ENCODE peak calls at places on chromosomes 1 and 21, in ten cellular contexts. H is SK-N-SH; T is CD8-positive, alpha-beta T cell; D is upper lobe of right lung; S is stomach; Q is small intestine; X is astrocyte; U is DND-41; R is SJSA1; Y is pancreas. A is an unnamed sample. For H3K36me3, the result is how much of the 10 kb centered on the place peaks cover.

GRCh38 chr21:36325373-36326010 is 5.5 kb downstream of the MORC3 start:
- DNase-seq in H (no peak), T (no peak), D (no peak), S (no peak), Q (no peak), X (peak), U (no peak), R (no peak), Y (no peak), A (no peak)

GRCh38 chr1:198186916-198187580 is 30.2 kb downstream of the NEK7 start:
- DNase-seq in H (no peak), T (no peak), D (no peak), S (no peak), Q (peak), X (peak), U (no peak), R (no peak), Y (no peak), A (no peak)

GRCh38 chr21:40053007-40053406 is 185.8 kb downstream of the PCP4 start:
- DNase-seq in H (peak), T (no peak), D (peak), S (no peak), Q (no peak), X (peak), U (no peak), R (no peak), Y (no peak), A (no peak)

GRCh38 chr1:223225481-223225880 is 82.4 kb upstream of the TLR5 start:
- DNase-seq in H (no peak), T (peak), D (no peak), S (no peak), Q (no peak), X (no peak), U (no peak), R (no peak), Y (no peak), A (no peak)

GRCh38 chr1:218402771-218403110 is 57.6 kb downstream of the TGFB2 start:
- DNase-seq in H (no peak), T (no peak), D (no peak), S (no peak), Q (no peak), X (no peak), U (no peak), R (no peak), Y (no peak), A (no peak)

GRCh38 chr1:161763522-161764098 is 2.5 kb upstream of the ATF6 start:
- DNase-seq in H (peak), T (peak), D (no peak), S (peak), Q (peak), X (no peak), U (peak), R (peak), Y (no peak), A (peak)

GRCh38 chr1:105793541-105794146 is 1262.8 kb upstream of the PRMT6 start:
- DNase-seq in H (peak), T (no peak), D (no peak), S (peak), Q (peak), X (no peak), U (peak), R (no peak), Y (peak), A (no peak)

GRCh38 chr1:226728448-226728847 is 10.6 kb downstream of the ITPKB start:
- DNase-seq in H (no peak), T (no peak), D (no peak), S (no peak), Q (no peak), X (no peak), U (no peak), R (no peak), Y (no peak), A (peak)

GRCh38 chr21:27149034-27149433 is 182.1 kb upstream of the ADAMTS5 start:
- DNase-seq in H (no peak), T (no peak), D (no peak), S (no peak), Q (no peak), X (peak), U (no peak), R (peak), Y (no peak), A (no peak)

GRCh38 chr1:14996133-14997050 is 157.2 kb upstream of the TMEM51 start:
- DNase-seq in H (peak), T (no peak), D (no peak), S (no peak), Q (no peak), X (peak), U (no peak), R (peak), Y (no peak), A (no peak)

GRCh38 chr1:154849645-154850131 is 20.4 kb downstream of the KCNN3 start:
- DNase-seq in H (no peak), T (no peak), D (no peak), S (no peak), Q (no peak), X (no peak), U (no peak), R (no peak), Y (no peak), A (no peak)

GRCh38 chr1:156920233-156921052 is at the start of gene LRRC71:
- DNase-seq in H (peak), T (peak), D (peak), S (peak), Q (peak), X (peak), U (no peak), R (peak), Y (peak), A (peak)

GRCh38 chr1:107432108-107432507 is 291.3 kb downstream of the NTNG1 start:
- DNase-seq in H (no peak), T (no peak), D (no peak), S (no peak), Q (no peak), X (no peak), U (no peak), R (no peak), Y (no peak), A (no peak)

GRCh38 chr21:46253610-46254124 is 25.1 kb upstream of the LSS start:
- DNase-seq in H (no peak), T (no peak), D (peak), S (no peak), Q (peak), X (no peak), U (peak), R (no peak), Y (no peak), A (peak)

GRCh38 chr1:3481836-3482589 is 27.5 kb downstream of the ARHGEF16 start:
- DNase-seq in H (no peak), T (no peak), D (no peak), S (peak), Q (peak), X (no peak), U (no peak), R (no peak), Y (no peak), A (no peak)

GRCh38 chr1:180231506-180232420 is 1.7 kb downstream of the LHX4 start:
- DNase-seq in H (peak), T (no peak), D (no peak), S (no peak), Q (peak), X (no peak), U (no peak), R (peak), Y (no peak), A (no peak)

GRCh38 chr1:204725821-204726448 is 40.4 kb upstream of the LRRN2 start:
- DNase-seq in H (no peak), T (no peak), D (no peak), S (no peak), Q (no peak), X (no peak), U (no peak), R (no peak), Y (no peak), A (no peak)

GRCh38 chr1:178055093-178055492 is 38.8 kb upstream of the RASAL2 start:
- DNase-seq in H (peak), T (no peak), D (peak), S (no peak), Q (peak), X (no peak), U (peak), R (peak), Y (no peak), A (no peak)

GRCh38 chr1:110872745-110873435 is at the start of gene CD53:
- DNase-seq in H (no peak), T (peak), D (no peak), S (no peak), Q (peak), X (no peak), U (peak), R (no peak), Y (no peak), A (peak)

GRCh38 chr1:225817611-225818061 is 7.7 kb downstream of the EPHX1 start:
- DNase-seq in H (no peak), T (no peak), D (peak), S (peak), Q (peak), X (peak), U (no peak), R (peak), Y (peak), A (no peak)

GRCh38 chr1:18183477-18183974 is 75.9 kb downstream of the IGSF21 start:
- DNase-seq in H (no peak), T (no peak), D (no peak), S (no peak), Q (no peak), X (no peak), U (no peak), R (no peak), Y (no peak), A (no peak)

GRCh38 chr1:206472454-206472853 is 2.2 kb downstream of the IKBKE start:
- DNase-seq in H (peak), T (peak), D (peak), S (no peak), Q (no peak), X (peak), U (peak), R (no peak), Y (no peak), A (no peak)

GRCh38 chr1:55718758-55719671 is 503.9 kb upstream of the USP24 start:
- DNase-seq in H (no peak), T (no peak), D (peak), S (peak), Q (peak), X (peak), U (no peak), R (peak), Y (peak), A (no peak)

GRCh38 chr1:32150847-32151246 is 28.6 kb upstream of the TXLNA start:
- DNase-seq in H (no peak), T (no peak), D (no peak), S (no peak), Q (no peak), X (peak), U (no peak), R (no peak), Y (no peak), A (no peak)

GRCh38 chr21:26887241-26887640 is 42.0 kb upstream of the ADAMTS1 start:
- DNase-seq in H (no peak), T (no peak), D (no peak), S (no peak), Q (no peak), X (peak), U (no peak), R (no peak), Y (no peak), A (no peak)

GRCh38 chr21:44718571-44718970 is 7.2 kb upstream of the TSPEAR start:
- DNase-seq in H (no peak), T (no peak), D (peak), S (no peak), Q (no peak), X (no peak), U (no peak), R (no peak), Y (no peak), A (no peak)

GRCh38 chr1:226029093-226029496 is 30.0 kb upstream of the SDE2 start:
- DNase-seq in H (no peak), T (no peak), D (no peak), S (peak), Q (peak), X (no peak), U (no peak), R (no peak), Y (peak), A (no peak)

GRCh38 chr1:100530901-100531487 is 6.9 kb upstream of the GPR88 start:
- DNase-seq in H (no peak), T (no peak), D (no peak), S (peak), Q (peak), X (peak), U (peak), R (no peak), Y (no peak), A (peak)

GRCh38 chr1:89516055-89516454 is 8.6 kb upstream of the LRRC8B start:
- DNase-seq in H (no peak), T (no peak), D (no peak), S (no peak), Q (no peak), X (peak), U (no peak), R (no peak), Y (no peak), A (no peak)

GRCh38 chr1:176102700-176103244 is 104.3 kb downstream of the COP1 start:
- DNase-seq in H (no peak), T (no peak), D (no peak), S (no peak), Q (no peak), X (peak), U (no peak), R (no peak), Y (no peak), A (no peak)

GRCh38 chr1:91697322-91698260 is 188.4 kb downstream of the TGFBR3 start:
- DNase-seq in H (no peak), T (peak), D (no peak), S (no peak), Q (peak), X (peak), U (peak), R (no peak), Y (no peak), A (peak)
- H3K27ac ChIP-seq in H (no peak), T (no peak), D (peak), S (peak), Q (no peak), X (no peak), U (peak), R (no peak), Y (no peak), A (no peak)

DNA sequence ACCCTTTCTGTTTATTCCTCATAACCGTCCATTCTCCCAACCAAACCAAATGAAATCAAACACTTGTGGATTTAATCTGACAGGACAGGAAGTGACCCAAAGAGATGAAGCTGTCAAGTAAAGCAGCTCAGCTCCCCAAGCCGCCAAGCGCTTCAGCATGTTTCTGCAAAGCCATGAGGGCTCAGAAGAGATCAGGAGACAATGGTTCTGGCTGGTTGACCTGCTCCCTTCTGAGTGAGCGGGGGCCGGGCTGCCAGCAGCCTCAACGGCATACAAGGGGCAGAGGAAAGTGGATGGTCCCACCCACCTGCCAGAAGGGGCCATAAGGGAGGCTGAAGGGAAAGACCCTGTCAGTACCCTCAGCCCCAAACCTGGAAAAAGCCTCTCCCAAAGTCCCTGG is 45.3 kb downstream of the SLC45A1 start:
- DNase-seq in H (no peak), T (no peak), D (no peak), S (no peak), Q (peak), X (no peak), U (no peak), R (no peak), Y (no peak), A (no peak)
- H3K36me3 ChIP-seq in H (under half), T (half or more), D (half or more), S (half or more), Q (under half), X (under half), U (half or more), R (half or more), Y (under half), A (under half)

GRCh38 chr21:31555741-31556191 is 103.7 kb upstream of the SOD1 start:
- DNase-seq in H (no peak), T (no peak), D (peak), S (no peak), Q (no peak), X (no peak), U (no peak), R (no peak), Y (no peak), A (no peak)
- H3K4me3 ChIP-seq in H (no peak), T (no peak), D (no peak), S (no peak), Q (no peak), X (no peak), U (no peak), R (no peak), Y (no peak), A (no peak)

GRCh38 chr1:183588827-183589226 is 1.4 kb downstream of the NCF2 start:
- DNase-seq in H (no peak), T (no peak), D (no peak), S (no peak), Q (peak), X (no peak), U (no peak), R (no peak), Y (no peak), A (no peak)

GRCh38 chr1:183590225-183591191 is at the start of gene NCF2:
- DNase-seq in H (no peak), T (no peak), D (no peak), S (peak), Q (no peak), X (no peak), U (no peak), R (no peak), Y (no peak), A (no peak)

GRCh38 chr1:183586897-183587296 is 3.4 kb downstream of the NCF2 start:
- DNase-seq in H (no peak), T (no peak), D (no peak), S (no peak), Q (no peak), X (no peak), U (no peak), R (no peak), Y (no peak), A (no peak)

GRCh38 chr1:183589836-183590224 is 429 bp downstream of the NCF2 start:
- DNase-seq in H (no peak), T (no peak), D (no peak), S (no peak), Q (no peak), X (no peak), U (no peak), R (no peak), Y (no peak), A (no peak)

GRCh38 chr1:183589384-183589783 is 875 bp downstream of the NCF2 start:
- DNase-seq in H (no peak), T (no peak), D (no peak), S (no peak), Q (no peak), X (no peak), U (no peak), R (no peak), Y (no peak), A (no peak)
- H3K27ac ChIP-seq in H (no peak), T (no peak), D (peak), S (peak), Q (no peak), X (no peak), U (no peak), R (no peak), Y (peak), A (no peak)

GRCh38 chr1:23865543-23865930 is 2.6 kb downstream of the FUCA1 start:
- DNase-seq in H (no peak), T (no peak), D (no peak), S (peak), Q (peak), X (peak), U (no peak), R (peak), Y (no peak), A (no peak)
- H3K36me3 ChIP-seq in H (under half), T (under half), D (under half), S (under half), Q (under half), X (under half), U (under half), R (under half), Y (under half), A (under half)

DNA sequence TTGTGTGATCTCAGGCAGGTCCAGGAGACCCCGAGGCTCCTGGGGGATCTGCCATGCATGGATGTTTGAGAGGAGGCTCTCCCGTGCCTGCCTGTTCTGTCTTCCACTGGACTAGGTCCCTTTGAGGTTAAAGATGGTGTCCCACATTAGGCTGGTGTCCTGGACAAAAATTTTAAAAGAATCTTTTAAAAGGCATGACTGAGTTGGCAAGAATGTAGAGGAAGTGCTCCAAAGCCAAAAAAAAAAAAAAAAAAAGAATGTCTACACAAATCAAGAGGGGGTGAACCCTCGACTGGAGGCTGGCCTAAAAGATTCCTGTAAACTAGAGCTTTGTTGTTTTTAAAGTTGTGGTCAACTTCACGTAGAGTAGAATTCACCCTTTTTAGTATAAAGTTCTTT is 36.4 kb upstream of the PADI1 start:
- DNase-seq in H (no peak), T (no peak), D (no peak), S (no peak), Q (no peak), X (peak), U (no peak), R (peak), Y (no peak), A (no peak)
- H3K4me3 ChIP-seq in H (peak), T (no peak), D (no peak), S (no peak), Q (no peak), X (peak), U (no peak), R (no peak), Y (no peak), A (no peak)

DNA sequence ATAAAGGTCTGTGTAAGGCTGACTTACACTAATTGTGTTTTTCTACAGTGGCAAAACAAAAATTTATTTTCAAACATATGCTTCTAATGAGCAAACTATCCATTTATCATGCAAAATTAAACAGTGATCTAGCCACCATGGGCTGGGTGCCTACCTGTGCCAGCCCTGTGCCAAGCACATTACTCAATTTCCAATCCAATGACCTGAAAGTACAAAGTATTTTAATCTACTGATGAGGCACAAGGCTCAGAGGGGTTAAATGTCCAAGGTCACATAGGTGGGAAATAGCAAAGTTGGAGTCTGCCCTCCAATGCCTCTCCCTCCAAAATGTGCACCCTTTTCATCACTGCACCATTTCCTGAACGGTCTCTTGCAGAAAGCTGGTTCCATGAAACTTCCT is 279.1 kb upstream of the FMN2 start:
- DNase-seq in H (no peak), T (no peak), D (no peak), S (no peak), Q (no peak), X (no peak), U (no peak), R (no peak), Y (no peak), A (no peak)
- H3K27ac ChIP-seq in H (no peak), T (no peak), D (no peak), S (no peak), Q (no peak), X (no peak), U (no peak), R (no peak), Y (no peak), A (no peak)

GRCh38 chr1:9612871-9613624 is 24.3 kb downstream of the TMEM201 start:
- DNase-seq in H (no peak), T (no peak), D (peak), S (no peak), Q (no peak), X (no peak), U (no peak), R (no peak), Y (no peak), A (no peak)
- H3K36me3 ChIP-seq in H (under half), T (under half), D (under half), S (under half), Q (under half), X (under half), U (half or more), R (under half), Y (under half), A (under half)

GRCh38 chr1:235990376-235990795 is 74.5 kb downstream of the NID1 start:
- DNase-seq in H (no peak), T (peak), D (no peak), S (no peak), Q (no peak), X (peak), U (no peak), R (no peak), Y (no peak), A (no peak)
- H3K4me3 ChIP-seq in H (no peak), T (no peak), D (no peak), S (no peak), Q (no peak), X (no peak), U (no peak), R (no peak), Y (no peak), A (no peak)

DNA sequence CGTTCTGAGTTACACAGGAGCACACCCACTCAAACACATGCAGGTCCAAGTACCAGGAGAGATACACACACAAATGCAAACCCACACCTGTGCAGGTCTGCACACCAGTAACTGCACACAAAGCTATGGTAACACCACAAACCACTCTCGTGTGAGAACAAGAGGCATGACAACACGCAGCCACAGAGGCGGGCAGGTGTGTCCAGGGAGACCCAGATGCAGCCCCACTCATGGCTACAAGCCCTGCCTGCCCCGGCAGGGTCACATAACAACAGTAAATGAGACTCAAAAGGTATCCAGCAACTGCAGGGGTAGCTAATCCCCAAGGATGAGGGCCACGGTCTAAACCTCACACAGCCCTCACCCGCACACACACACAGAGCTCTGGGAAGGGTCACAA is 48.1 kb downstream of the RAP1GAP start:
- DNase-seq in H (no peak), T (no peak), D (no peak), S (no peak), Q (no peak), X (no peak), U (no peak), R (no peak), Y (no peak), A (no peak)
- H3K27ac ChIP-seq in H (no peak), T (no peak), D (no peak), S (peak), Q (no peak), X (no peak), U (no peak), R (no peak), Y (peak), A (no peak)